ENCODE peak calls at places on chromosomes 2 and 18, in six cellular contexts. One of them, this sample, is unnamed.

GRCh38 chr18:66548747-66549146 is 55.1 kb downstream of the CDH19 start:
- DNase-seq in breast epithelium: no peak
- DNase-seq in body of pancreas: no peak
- DNase-seq in left lung: no peak
- DNase-seq in brain microvascular endothelial cell: no peak
- DNase-seq in HFFc6: no peak
- DNase-seq in this sample: no peak

GRCh38 chr18:63022429-63023022 is 297.0 kb downstream of the BCL2 start:
- DNase-seq in HFFc6: no peak
- DNase-seq in body of pancreas: no peak
- DNase-seq in left lung: peak
- DNase-seq in breast epithelium: no peak
- DNase-seq in brain microvascular endothelial cell: no peak
- DNase-seq in this sample: no peak

GRCh38 chr2:146572598-146572997 is 1272.2 kb upstream of the ACVR2A start:
- DNase-seq in left lung: no peak
- DNase-seq in brain microvascular endothelial cell: no peak
- DNase-seq in HFFc6: peak
- DNase-seq in breast epithelium: no peak
- DNase-seq in body of pancreas: no peak
- DNase-seq in this sample: no peak

GRCh38 chr2:1553671-1554295 is 140.5 kb downstream of the TPO start:
- DNase-seq in body of pancreas: peak
- DNase-seq in left lung: no peak
- DNase-seq in breast epithelium: peak
- DNase-seq in brain microvascular endothelial cell: peak
- DNase-seq in HFFc6: peak
- DNase-seq in this sample: no peak

GRCh38 chr2:112168422-112169124 is 30.4 kb downstream of the FBLN7 start:
- DNase-seq in body of pancreas: no peak
- DNase-seq in breast epithelium: no peak
- DNase-seq in HFFc6: no peak
- DNase-seq in brain microvascular endothelial cell: no peak
- DNase-seq in left lung: no peak
- DNase-seq in this sample: no peak

GRCh38 chr18:21858544-21858943 is 118.0 kb downstream of the MIB1 start:
- DNase-seq in brain microvascular endothelial cell: no peak
- DNase-seq in body of pancreas: no peak
- DNase-seq in breast epithelium: no peak
- DNase-seq in left lung: no peak
- DNase-seq in HFFc6: no peak
- DNase-seq in this sample: no peak

GRCh38 chr2:86628091-86628522 is 4.4 kb upstream of the RNF103 start:
- DNase-seq in HFFc6: no peak
- DNase-seq in brain microvascular endothelial cell: no peak
- DNase-seq in body of pancreas: peak
- DNase-seq in left lung: no peak
- DNase-seq in breast epithelium: no peak
- DNase-seq in this sample: no peak

GRCh38 chr2:50849205-50849604 is 182.7 kb downstream of the NRXN1 start:
- DNase-seq in breast epithelium: no peak
- DNase-seq in HFFc6: no peak
- DNase-seq in left lung: no peak
- DNase-seq in body of pancreas: no peak
- DNase-seq in brain microvascular endothelial cell: no peak
- DNase-seq in this sample: no peak

GRCh38 chr2:1781291-1782080 is 37.2 kb upstream of the PXDN start:
- DNase-seq in HFFc6: no peak
- DNase-seq in left lung: no peak
- DNase-seq in breast epithelium: no peak
- DNase-seq in brain microvascular endothelial cell: peak
- DNase-seq in body of pancreas: no peak
- DNase-seq in this sample: no peak

GRCh38 chr2:235747001-235747867 is 253.4 kb downstream of the AGAP1 start:
- DNase-seq in HFFc6: no peak
- DNase-seq in body of pancreas: no peak
- DNase-seq in brain microvascular endothelial cell: no peak
- DNase-seq in breast epithelium: no peak
- DNase-seq in left lung: no peak
- DNase-seq in this sample: no peak

GRCh38 chr2:55311444-55311870 is 42.4 kb upstream of the MTIF2 start:
- DNase-seq in HFFc6: peak
- DNase-seq in breast epithelium: no peak
- DNase-seq in brain microvascular endothelial cell: peak
- DNase-seq in body of pancreas: no peak
- DNase-seq in left lung: no peak
- DNase-seq in this sample: no peak
- TF ChIP-seq CTCF in HFFc6: peak
- TF ChIP-seq CTCF in breast epithelium: no peak
- TF ChIP-seq CTCF in brain microvascular endothelial cell: peak
- TF ChIP-seq CTCF in body of pancreas: no peak
- TF ChIP-seq CTCF in left lung: no peak
- TF ChIP-seq CTCF in this sample: no peak

DNA sequence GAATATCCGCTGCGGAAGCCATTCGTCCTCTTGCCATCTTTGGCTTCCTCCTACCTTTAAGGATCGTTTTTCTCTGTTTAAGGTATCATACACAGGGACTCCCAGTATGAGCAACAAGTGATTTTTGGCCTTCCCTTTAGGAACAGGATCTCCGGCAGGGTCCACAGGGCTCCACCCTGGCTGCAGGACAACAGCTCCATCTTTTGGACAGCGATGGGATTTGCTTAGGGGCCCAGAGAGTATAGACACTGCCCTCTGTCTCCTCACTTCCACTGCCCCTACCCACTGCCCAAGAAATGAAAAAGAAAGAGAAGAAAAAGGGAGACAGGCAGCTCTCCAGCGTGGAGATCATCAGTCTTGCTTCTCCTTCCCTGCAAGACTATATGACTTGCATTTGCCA is 224.5 kb downstream of the UXS1 start:
- DNase-seq in left lung: no peak
- DNase-seq in breast epithelium: no peak
- DNase-seq in HFFc6: no peak
- DNase-seq in brain microvascular endothelial cell: no peak
- DNase-seq in body of pancreas: no peak
- DNase-seq in this sample: no peak
- TF ChIP-seq CTCF in left lung: no peak
- TF ChIP-seq CTCF in breast epithelium: no peak
- TF ChIP-seq CTCF in HFFc6: peak
- TF ChIP-seq CTCF in brain microvascular endothelial cell: peak
- TF ChIP-seq CTCF in body of pancreas: no peak
- TF ChIP-seq CTCF in this sample: peak

GRCh38 chr2:165287083-165287778 is 48.0 kb downstream of the SCN2A start:
- DNase-seq in HFFc6: no peak
- DNase-seq in body of pancreas: no peak
- DNase-seq in brain microvascular endothelial cell: no peak
- DNase-seq in left lung: no peak
- DNase-seq in breast epithelium: no peak
- DNase-seq in this sample: no peak
- TF ChIP-seq CTCF in HFFc6: no peak
- TF ChIP-seq CTCF in body of pancreas: no peak
- TF ChIP-seq CTCF in brain microvascular endothelial cell: no peak
- TF ChIP-seq CTCF in left lung: no peak
- TF ChIP-seq CTCF in breast epithelium: no peak
- TF ChIP-seq CTCF in this sample: no peak

DNA sequence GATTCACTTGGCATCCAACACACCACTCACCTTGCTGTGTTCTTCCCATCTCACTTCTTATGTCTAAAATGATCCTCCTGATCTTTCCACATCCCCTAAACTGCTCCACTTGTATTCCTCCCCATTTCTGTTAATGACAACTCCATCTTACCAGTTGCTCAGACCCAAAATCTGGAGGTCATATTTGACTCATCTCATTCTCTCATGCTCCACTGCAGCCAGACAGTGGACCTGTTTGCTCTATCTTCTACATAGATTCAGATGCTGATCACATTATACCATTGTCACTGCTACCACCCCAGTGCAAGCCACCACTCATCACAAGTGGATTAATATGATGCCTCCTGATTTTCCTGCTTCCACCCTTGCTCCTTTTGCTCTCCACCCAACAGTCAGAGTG is 7.9 kb upstream of the NABP1 start:
- DNase-seq in left lung: no peak
- DNase-seq in breast epithelium: no peak
- DNase-seq in HFFc6: no peak
- DNase-seq in brain microvascular endothelial cell: no peak
- DNase-seq in body of pancreas: no peak
- DNase-seq in this sample: no peak
- TF ChIP-seq CTCF in left lung: no peak
- TF ChIP-seq CTCF in breast epithelium: no peak
- TF ChIP-seq CTCF in HFFc6: no peak
- TF ChIP-seq CTCF in brain microvascular endothelial cell: no peak
- TF ChIP-seq CTCF in body of pancreas: no peak
- TF ChIP-seq CTCF in this sample: no peak

DNA sequence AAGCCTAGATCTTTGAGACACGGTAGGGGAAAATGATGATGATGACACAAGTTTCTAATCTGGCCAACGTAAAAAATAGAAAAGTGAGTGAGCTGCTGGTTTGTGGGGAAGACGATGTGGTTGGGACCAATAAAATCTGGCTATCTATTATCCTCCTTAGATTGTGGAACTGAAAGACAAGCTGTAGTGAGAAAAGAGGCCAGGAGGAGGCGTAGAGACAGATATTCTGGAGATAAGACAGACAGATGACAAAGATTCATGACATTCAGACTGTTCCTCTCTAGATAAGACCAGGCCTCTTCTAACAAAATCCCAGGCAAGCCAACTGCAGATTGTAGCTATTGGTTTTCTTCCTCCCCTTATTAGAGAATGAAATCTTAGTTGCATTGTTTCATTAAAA is 376.3 kb upstream of the UBE2E3 start:
- DNase-seq in breast epithelium: no peak
- DNase-seq in body of pancreas: no peak
- DNase-seq in HFFc6: no peak
- DNase-seq in left lung: no peak
- DNase-seq in brain microvascular endothelial cell: peak
- DNase-seq in this sample: no peak
- TF ChIP-seq CTCF in breast epithelium: no peak
- TF ChIP-seq CTCF in body of pancreas: no peak
- TF ChIP-seq CTCF in HFFc6: peak
- TF ChIP-seq CTCF in left lung: no peak
- TF ChIP-seq CTCF in brain microvascular endothelial cell: peak
- TF ChIP-seq CTCF in this sample: no peak

GRCh38 chr18:45738660-45739059 is 14.7 kb downstream of the SLC14A1 start:
- DNase-seq in breast epithelium: no peak
- DNase-seq in left lung: no peak
- DNase-seq in body of pancreas: no peak
- DNase-seq in brain microvascular endothelial cell: no peak
- DNase-seq in HFFc6: no peak
- DNase-seq in this sample: no peak
- TF ChIP-seq CTCF in breast epithelium: no peak
- TF ChIP-seq CTCF in left lung: no peak
- TF ChIP-seq CTCF in body of pancreas: no peak
- TF ChIP-seq CTCF in brain microvascular endothelial cell: peak
- TF ChIP-seq CTCF in HFFc6: peak
- TF ChIP-seq CTCF in this sample: no peak

This sample was measured in LNCaP clone FGC.